ENCODE peak calls at places on chromosomes 3 and 15, in six cellular contexts. T, G, E, I, W and X are unnamed samples. For H3K9me3, the result is how much of the 10 kb centered on the place peaks cover.

GRCh38 chr3:155323063-155323666 is 29.7 kb upstream of the STRIT1 start:
- DNase-seq in T (no peak), G (peak), E (peak), I (peak), W (no peak), X (no peak)

GRCh38 chr15:60972301-60972700 is 256.8 kb downstream of the RORA start:
- DNase-seq in T (no peak), G (no peak), E (no peak), I (peak), W (no peak), X (no peak)

GRCh38 chr3:7950890-7951289 is 550.7 kb upstream of the LMCD1 start:
- DNase-seq in T (no peak), G (no peak), E (no peak), I (no peak), W (no peak), X (no peak)

GRCh38 chr15:85499498-85499897 is 119.1 kb downstream of the AKAP13 start:
- DNase-seq in T (no peak), G (no peak), E (no peak), I (peak), W (no peak), X (no peak)

GRCh38 chr3:116444099-116444700 is 1.1 kb downstream of the LSAMP start:
- DNase-seq in T (no peak), G (no peak), E (no peak), I (peak), W (no peak), X (no peak)

GRCh38 chr3:164677317-164677716 is 401.0 kb downstream of the SI start:
- DNase-seq in T (no peak), G (no peak), E (no peak), I (no peak), W (no peak), X (no peak)

GRCh38 chr3:37779289-37780152 is 82.2 kb upstream of the CTDSPL start:
- DNase-seq in T (no peak), G (peak), E (no peak), I (peak), W (no peak), X (no peak)

GRCh38 chr3:30292192-30292893 is 314.1 kb upstream of the TGFBR2 start:
- DNase-seq in T (no peak), G (no peak), E (no peak), I (peak), W (no peak), X (no peak)

GRCh38 chr3:9779721-9780450 is 10.1 kb upstream of the CAMK1 start:
- DNase-seq in T (peak), G (no peak), E (peak), I (no peak), W (no peak), X (no peak)

GRCh38 chr15:77417642-77418041 is 2.3 kb downstream of the PEAK1 start:
- DNase-seq in T (no peak), G (no peak), E (no peak), I (peak), W (no peak), X (no peak)

GRCh38 chr3:187720337-187720670 is 17.9 kb upstream of the RTP2 start:
- DNase-seq in T (no peak), G (no peak), E (no peak), I (no peak), W (no peak), X (no peak)

GRCh38 chr3:4824948-4825325 is 154.3 kb upstream of the BHLHE40 start:
- DNase-seq in T (no peak), G (peak), E (no peak), I (peak), W (no peak), X (no peak)

GRCh38 chr3:158105124-158105709 is 1.0 kb downstream of the SHOX2 start:
- DNase-seq in T (peak), G (peak), E (no peak), I (no peak), W (no peak), X (peak)

GRCh38 chr3:48756640-48757039 is 39.6 kb upstream of the IP6K2 start:
- DNase-seq in T (no peak), G (no peak), E (no peak), I (no peak), W (no peak), X (no peak)

GRCh38 chr3:119831022-119831421 is 49.1 kb downstream of the NR1I2 start:
- DNase-seq in T (no peak), G (no peak), E (no peak), I (no peak), W (no peak), X (no peak)

GRCh38 chr3:107973152-107973551 is 117.7 kb downstream of the CD47 start:
- DNase-seq in T (no peak), G (no peak), E (no peak), I (peak), W (no peak), X (no peak)

GRCh38 chr15:92164327-92165000 is 229.2 kb upstream of the ST8SIA2 start:
- DNase-seq in T (no peak), G (no peak), E (no peak), I (peak), W (no peak), X (no peak)

GRCh38 chr3:156787926-156788663 is 38.1 kb upstream of the LEKR1 start:
- DNase-seq in T (no peak), G (peak), E (no peak), I (peak), W (no peak), X (peak)

GRCh38 chr15:77305953-77306352 is 114.0 kb downstream of the PEAK1 start:
- DNase-seq in T (no peak), G (no peak), E (no peak), I (no peak), W (no peak), X (no peak)

GRCh38 chr15:85035980-85036379 is 54.3 kb downstream of the PDE8A start:
- DNase-seq in T (no peak), G (no peak), E (no peak), I (no peak), W (no peak), X (no peak)

GRCh38 chr15:93152951-93153350 is 63.9 kb upstream of the RGMA start:
- DNase-seq in T (no peak), G (no peak), E (peak), I (no peak), W (peak), X (peak)

GRCh38 chr3:12966847-12967750 is 106.1 kb downstream of the IQSEC1 start:
- DNase-seq in T (no peak), G (peak), E (peak), I (peak), W (peak), X (no peak)
- TF ChIP-seq POLR2A in T (no peak), G (peak), E (peak), I (peak), W (peak), X (peak)

DNA sequence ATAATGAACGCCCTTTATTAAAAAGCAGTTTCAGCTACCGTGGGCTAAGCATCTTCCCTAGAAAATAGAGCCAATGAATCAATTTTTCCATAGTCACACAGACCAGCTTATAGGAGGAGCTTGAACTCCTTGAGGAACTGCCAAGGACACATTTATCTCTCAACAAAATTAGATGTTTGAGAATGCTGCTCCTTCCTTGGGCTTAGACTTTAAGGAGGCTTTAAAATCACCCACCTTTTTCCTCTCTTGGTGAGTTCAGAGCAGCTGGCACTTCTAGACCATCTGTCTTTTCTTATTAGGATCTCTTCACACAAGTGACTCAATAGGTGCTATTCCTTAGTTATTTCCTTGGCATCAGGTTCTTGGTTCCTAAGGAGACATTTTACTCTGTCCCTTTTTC is 588.0 kb downstream of the SQOR start:
- DNase-seq in T (no peak), G (no peak), E (no peak), I (no peak), W (no peak), X (no peak)
- H3K9me3 ChIP-seq in T (under half), G (under half), E (under half), I (under half), W (under half), X (under half)

GRCh38 chr15:90869601-90870353 is 1.4 kb downstream of the FURIN start:
- DNase-seq in T (peak), G (no peak), E (peak), I (peak), W (peak), X (peak)
- TF ChIP-seq POLR2A in T (no peak), G (no peak), E (no peak), I (no peak), W (no peak), X (peak)

DNA sequence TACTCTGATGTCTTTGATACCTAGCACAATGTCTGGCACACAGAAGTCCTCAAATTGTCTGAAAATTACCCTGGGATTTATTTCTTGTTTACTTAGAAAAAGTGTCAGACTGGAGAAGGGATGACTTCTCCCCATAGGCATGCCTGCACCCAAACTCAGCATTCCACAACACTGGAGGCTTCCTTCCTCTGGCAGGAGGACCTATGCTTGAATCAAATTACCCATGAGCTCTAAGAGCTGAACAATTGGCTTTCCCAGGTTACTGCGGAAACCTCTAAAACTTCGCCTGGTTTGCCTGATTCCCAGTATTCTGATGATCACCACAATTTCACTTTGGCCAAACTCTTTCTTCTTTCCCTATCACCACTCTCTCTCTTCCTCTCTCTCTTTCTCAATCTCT is 217.4 kb downstream of the DIPK2A start:
- DNase-seq in T (no peak), G (no peak), E (no peak), I (peak), W (no peak), X (no peak)
- H3K9me3 ChIP-seq in T (under half), G (under half), E (under half), I (under half), W (under half), X (under half)